ENCODE peak calls at places on chromosomes 16 and 17, in ten cellular contexts. E is non-pigmented ciliary epithelial cell; J is NCI-H446 treated with DMSO at 0.1 percent for 48 hours; U is fibroblast of the conjunctiva; B is AG08395; A is spleen; X is mammary epithelial cell; V is stimulated activated CD8-positive, alpha-beta memory T cell treated with anti-CD3 and anti-CD28 coated beads, Interleukin-4, amount 100 ng/mL, for 1 hour; G is germinal center; F is GM10248. C is an unnamed sample.

GRCh38 chr17:77698903-77699615 is 259.4 kb upstream of the TNRC6C start:
- DNase-seq in E (no peak), J (no peak), U (no peak), B (no peak), A (no peak), X (no peak), V (no peak), G (no peak), F (no peak), C (no peak)

GRCh38 chr16:11886881-11887280 is 28.9 kb downstream of the GSPT1 start:
- DNase-seq in E (no peak), J (no peak), U (no peak), B (no peak), A (no peak), X (no peak), V (no peak), G (no peak), F (no peak), C (no peak)

GRCh38 chr16:22763655-22764054 is 50.3 kb upstream of the HS3ST2 start:
- DNase-seq in E (no peak), J (no peak), U (no peak), B (no peak), A (no peak), X (no peak), V (no peak), G (no peak), F (no peak), C (no peak)

GRCh38 chr17:39628655-39629493 is 2.1 kb downstream of the PPP1R1B start:
- DNase-seq in E (no peak), J (no peak), U (no peak), B (no peak), A (no peak), X (no peak), V (no peak), G (no peak), F (no peak), C (no peak)

GRCh38 chr16:56860226-56861020 is 4.6 kb upstream of the SLC12A3 start:
- DNase-seq in E (no peak), J (no peak), U (no peak), B (no peak), A (no peak), X (no peak), V (no peak), G (peak), F (peak), C (no peak)

GRCh38 chr16:14121135-14121534 is 50.0 kb downstream of the MRTFB start:
- DNase-seq in E (no peak), J (no peak), U (no peak), B (no peak), A (no peak), X (no peak), V (no peak), G (no peak), F (peak), C (no peak)

GRCh38 chr17:59830007-59830630 is 62.6 kb downstream of the TUBD1 start:
- DNase-seq in E (no peak), J (no peak), U (no peak), B (no peak), A (no peak), X (no peak), V (no peak), G (no peak), F (no peak), C (no peak)

GRCh38 chr16:47142469-47143328 is 1.0 kb downstream of the NETO2 start:
- DNase-seq in E (no peak), J (peak), U (no peak), B (peak), A (peak), X (peak), V (no peak), G (peak), F (peak), C (no peak)

GRCh38 chr16:22008215-22009142 is 568 bp downstream of the MOSMO start:
- DNase-seq in E (no peak), J (no peak), U (no peak), B (peak), A (peak), X (no peak), V (no peak), G (peak), F (no peak), C (no peak)

GRCh38 chr17:8871081-8871581 is 3.7 kb upstream of the PIK3R6 start:
- DNase-seq in E (no peak), J (no peak), U (no peak), B (no peak), A (no peak), X (no peak), V (no peak), G (no peak), F (no peak), C (no peak)

GRCh38 chr16:85074225-85074914 is 37.9 kb downstream of the CIBAR2 start:
- DNase-seq in E (no peak), J (no peak), U (no peak), B (no peak), A (no peak), X (no peak), V (no peak), G (no peak), F (no peak), C (no peak)

GRCh38 chr17:63154586-63155244 is 188.7 kb downstream of the TANC2 start:
- DNase-seq in E (no peak), J (no peak), U (no peak), B (no peak), A (no peak), X (no peak), V (no peak), G (no peak), F (no peak), C (no peak)

GRCh38 chr17:50554201-50554600 is 6.3 kb upstream of the CACNA1G start:
- DNase-seq in E (no peak), J (no peak), U (no peak), B (no peak), A (no peak), X (no peak), V (no peak), G (no peak), F (no peak), C (no peak)

GRCh38 chr16:15523939-15524338 is 89.6 kb downstream of the BMERB1 start:
- DNase-seq in E (no peak), J (no peak), U (no peak), B (no peak), A (no peak), X (no peak), V (no peak), G (no peak), F (no peak), C (no peak)

GRCh38 chr16:85157813-85158701 is 45.8 kb upstream of the CIBAR2 start:
- DNase-seq in E (no peak), J (no peak), U (no peak), B (peak), A (no peak), X (no peak), V (peak), G (no peak), F (no peak), C (no peak)

GRCh38 chr17:19011581-19011980 is 7.0 kb upstream of the FAM83G start:
- DNase-seq in E (no peak), J (no peak), U (no peak), B (no peak), A (peak), X (no peak), V (no peak), G (no peak), F (no peak), C (no peak)

GRCh38 chr17:34706029-34706428 is 126.6 kb downstream of the TMEM132E start:
- DNase-seq in E (no peak), J (no peak), U (no peak), B (peak), A (no peak), X (no peak), V (no peak), G (no peak), F (no peak), C (no peak)

GRCh38 chr17:67076290-67076689 is 31.9 kb downstream of the CACNG1 start:
- DNase-seq in E (no peak), J (no peak), U (no peak), B (no peak), A (no peak), X (no peak), V (no peak), G (no peak), F (no peak), C (no peak)

GRCh38 chr17:51793686-51794085 is 364.8 kb downstream of the CA10 start:
- DNase-seq in E (no peak), J (no peak), U (no peak), B (no peak), A (no peak), X (no peak), V (no peak), G (no peak), F (no peak), C (no peak)

GRCh38 chr16:84518804-84519341 is 14.4 kb upstream of the MEAK7 start:
- DNase-seq in E (no peak), J (no peak), U (no peak), B (no peak), A (peak), X (no peak), V (peak), G (no peak), F (no peak), C (no peak)

GRCh38 chr16:56960681-56961281 is 969 bp upstream of the CETP start:
- DNase-seq in E (no peak), J (no peak), U (no peak), B (no peak), A (peak), X (no peak), V (no peak), G (no peak), F (no peak), C (no peak)

GRCh38 chr16:88936008-88936912 is 40.7 kb downstream of the CBFA2T3 start:
- DNase-seq in E (no peak), J (peak), U (no peak), B (no peak), A (peak), X (no peak), V (no peak), G (peak), F (peak), C (no peak)

GRCh38 chr17:75316253-75316652 is 27.0 kb upstream of the SLC25A19 start:
- DNase-seq in E (no peak), J (no peak), U (no peak), B (no peak), A (no peak), X (no peak), V (no peak), G (no peak), F (no peak), C (no peak)

GRCh38 chr16:57859331-57859730 is 57.0 kb upstream of the KIFC3 start:
- DNase-seq in E (no peak), J (no peak), U (no peak), B (peak), A (peak), X (no peak), V (no peak), G (no peak), F (no peak), C (no peak)

GRCh38 chr17:5123343-5124124 is 7.7 kb downstream of the USP6 start:
- DNase-seq in E (no peak), J (no peak), U (no peak), B (no peak), A (peak), X (no peak), V (no peak), G (no peak), F (no peak), C (no peak)

GRCh38 chr17:82780195-82780594 is 28.3 kb downstream of the TBCD start:
- DNase-seq in E (no peak), J (no peak), U (no peak), B (no peak), A (no peak), X (no peak), V (no peak), G (no peak), F (no peak), C (no peak)

C was measured in esophagus squamous epithelium.